ENCODE peak calls at places on chromosome 17, in seven cellular contexts. One of them, this sample, is unnamed.

GRCh38 chr17:5506307-5506706 is 19.9 kb downstream of the MIS12 start:
- DNase-seq in HepG2: no peak
- DNase-seq in A549: no peak
- DNase-seq in H1: no peak
- DNase-seq in K562: no peak
- DNase-seq in SK-N-SH: no peak
- DNase-seq in HCT116: no peak
- DNase-seq in this sample: no peak

GRCh38 chr17:50169121-50169764 is 3.4 kb downstream of the SGCA start:
- DNase-seq in HCT116: peak; percentile 78
- DNase-seq in A549: peak; percentile 85
- DNase-seq in H1: peak; percentile 73
- DNase-seq in HepG2: peak; percentile 69
- DNase-seq in SK-N-SH: peak; percentile 90
- DNase-seq in K562: peak; percentile 76
- DNase-seq in this sample: peak; percentile 65

GRCh38 chr17:57875109-57876022 is 25.5 kb upstream of the MRPS23 start:
- DNase-seq in H1: peak; percentile 71
- DNase-seq in HepG2: peak; percentile 93
- DNase-seq in A549: peak; percentile 96
- DNase-seq in SK-N-SH: peak; percentile 70
- DNase-seq in HCT116: peak; percentile 90
- DNase-seq in K562: peak; percentile 68
- DNase-seq in this sample: peak; percentile 98

GRCh38 chr17:79801156-79802038 is 4.5 kb upstream of the CBX8 start:
- DNase-seq in K562: no peak
- DNase-seq in HCT116: peak; percentile 45
- DNase-seq in HepG2: no peak
- DNase-seq in H1: no peak
- DNase-seq in SK-N-SH: no peak
- DNase-seq in A549: no peak
- DNase-seq in this sample: no peak

GRCh38 chr17:51507444-51507843 is 247.1 kb downstream of the UTP18 start:
- DNase-seq in H1: no peak
- DNase-seq in K562: no peak
- DNase-seq in SK-N-SH: no peak
- DNase-seq in HepG2: no peak
- DNase-seq in HCT116: no peak
- DNase-seq in A549: no peak
- DNase-seq in this sample: no peak

GRCh38 chr17:42058018-42058417 is 7.6 kb upstream of the C17orf113 start:
- DNase-seq in HCT116: no peak
- DNase-seq in SK-N-SH: no peak
- DNase-seq in A549: no peak
- DNase-seq in H1: no peak
- DNase-seq in K562: no peak
- DNase-seq in HepG2: no peak
- DNase-seq in this sample: no peak

GRCh38 chr17:61584866-61585265 is 6.2 kb downstream of the NACA2 start:
- DNase-seq in HCT116: no peak
- DNase-seq in HepG2: no peak
- DNase-seq in SK-N-SH: peak; percentile 29
- DNase-seq in H1: no peak
- DNase-seq in A549: no peak
- DNase-seq in K562: no peak
- DNase-seq in this sample: no peak

GRCh38 chr17:70848785-70849184 is 679.5 kb downstream of the KCNJ2 start:
- DNase-seq in A549: no peak
- DNase-seq in HCT116: no peak
- DNase-seq in K562: no peak
- DNase-seq in SK-N-SH: no peak
- DNase-seq in HepG2: no peak
- DNase-seq in H1: no peak
- DNase-seq in this sample: no peak

GRCh38 chr17:42519546-42520444 is 16.2 kb upstream of the NAGLU start:
- DNase-seq in HepG2: peak; percentile 90
- DNase-seq in HCT116: peak; percentile 92
- DNase-seq in K562: no peak
- DNase-seq in A549: peak; percentile 95
- DNase-seq in H1: peak; percentile 59
- DNase-seq in SK-N-SH: no peak
- DNase-seq in this sample: peak; percentile 98

GRCh38 chr17:37276475-37276874 is 99.3 kb upstream of the C17orf78 start:
- DNase-seq in HepG2: no peak
- DNase-seq in H1: no peak
- DNase-seq in A549: peak; percentile 40
- DNase-seq in HCT116: no peak
- DNase-seq in SK-N-SH: no peak
- DNase-seq in K562: no peak
- DNase-seq in this sample: no peak

GRCh38 chr17:73404246-73404645 is 92.4 kb upstream of the CDC42EP4 start:
- DNase-seq in H1: no peak
- DNase-seq in K562: no peak
- DNase-seq in HCT116: no peak
- DNase-seq in SK-N-SH: no peak
- DNase-seq in HepG2: no peak
- DNase-seq in A549: no peak
- DNase-seq in this sample: no peak

GRCh38 chr17:20010886-20011402 is 1.8 kb downstream of the SPECC1 start:
- DNase-seq in HepG2: no peak
- DNase-seq in K562: no peak
- DNase-seq in A549: no peak
- DNase-seq in HCT116: no peak
- DNase-seq in SK-N-SH: no peak
- DNase-seq in H1: no peak
- DNase-seq in this sample: no peak
- H3K4me2 ChIP-seq in HepG2: no peak overlapping the region
- H3K4me2 ChIP-seq in K562: peak overlapping the region; percentile 67
- H3K4me2 ChIP-seq in A549: peak overlapping the region; percentile 91
- H3K4me2 ChIP-seq in HCT116: peak overlapping the region; percentile 91
- H3K4me2 ChIP-seq in SK-N-SH: no peak overlapping the region
- H3K4me2 ChIP-seq in H1: no peak overlapping the region
- H3K4me2 ChIP-seq in this sample: no peak overlapping the region

DNA sequence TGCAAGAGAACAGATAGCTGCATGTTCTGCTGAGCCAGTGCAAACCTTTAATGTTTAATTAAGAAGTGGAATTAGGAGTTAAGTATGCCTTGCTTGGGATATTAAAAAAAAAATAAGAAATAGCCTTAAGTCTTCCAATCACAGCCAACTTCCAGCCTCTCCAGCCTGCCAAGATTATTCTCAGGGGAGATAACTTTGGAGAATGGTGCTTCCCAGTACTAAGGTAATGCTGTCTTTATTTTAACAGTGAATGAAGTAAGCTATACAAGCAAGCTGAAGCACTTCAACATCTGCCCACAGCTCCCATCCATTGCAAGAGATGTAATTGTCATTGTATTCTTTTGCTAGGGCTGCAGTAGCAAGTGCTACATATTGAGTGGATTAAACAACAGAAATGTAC is 389.5 kb upstream of the ASIC2 start:
- DNase-seq in HepG2: no peak
- DNase-seq in K562: no peak
- DNase-seq in H1: no peak
- DNase-seq in A549: no peak
- DNase-seq in HCT116: no peak
- DNase-seq in SK-N-SH: no peak
- DNase-seq in this sample: no peak
- TF ChIP-seq MAX in HepG2: no peak
- TF ChIP-seq MAX in K562: no peak
- TF ChIP-seq MAX in H1: no peak
- TF ChIP-seq MAX in A549: no peak
- TF ChIP-seq MAX in HCT116: no peak
- TF ChIP-seq MAX in SK-N-SH: no peak
- TF ChIP-seq MAX in this sample: no peak

GRCh38 chr17:81731271-81731670 is 19.2 kb downstream of the SLC25A10 start:
- DNase-seq in H1: no peak
- DNase-seq in HepG2: no peak
- DNase-seq in A549: no peak
- DNase-seq in HCT116: no peak
- DNase-seq in SK-N-SH: no peak
- DNase-seq in K562: no peak
- DNase-seq in this sample: no peak
- H3K4me2 ChIP-seq in H1: no peak overlapping the region
- H3K4me2 ChIP-seq in HepG2: no peak overlapping the region
- H3K4me2 ChIP-seq in A549: no peak overlapping the region
- H3K4me2 ChIP-seq in HCT116: no peak overlapping the region
- H3K4me2 ChIP-seq in SK-N-SH: no peak overlapping the region
- H3K4me2 ChIP-seq in K562: no peak overlapping the region
- H3K4me2 ChIP-seq in this sample: no peak overlapping the region

GRCh38 chr17:33686171-33686570 is 393.1 kb upstream of the ASIC2 start:
- DNase-seq in HCT116: no peak
- DNase-seq in SK-N-SH: peak; percentile 32
- DNase-seq in A549: peak; percentile 28
- DNase-seq in K562: peak; percentile 77
- DNase-seq in H1: peak; percentile 77
- DNase-seq in HepG2: no peak
- DNase-seq in this sample: no peak
- TF ChIP-seq MAX in HCT116: no peak
- TF ChIP-seq MAX in SK-N-SH: no peak
- TF ChIP-seq MAX in A549: no peak
- TF ChIP-seq MAX in K562: no peak
- TF ChIP-seq MAX in H1: no peak
- TF ChIP-seq MAX in HepG2: no peak
- TF ChIP-seq MAX in this sample: no peak

GRCh38 chr17:78014651-78015050 is 56.1 kb downstream of the TNRC6C start:
- DNase-seq in SK-N-SH: peak; percentile 45
- DNase-seq in HCT116: no peak
- DNase-seq in HepG2: no peak
- DNase-seq in A549: no peak
- DNase-seq in K562: no peak
- DNase-seq in H1: no peak
- DNase-seq in this sample: no peak
- H3K4me2 ChIP-seq in SK-N-SH: no peak overlapping the region
- H3K4me2 ChIP-seq in HCT116: no peak overlapping the region
- H3K4me2 ChIP-seq in HepG2: no peak overlapping the region
- H3K4me2 ChIP-seq in A549: no peak overlapping the region
- H3K4me2 ChIP-seq in K562: no peak overlapping the region
- H3K4me2 ChIP-seq in H1: no peak overlapping the region
- H3K4me2 ChIP-seq in this sample: no peak overlapping the region

DNA sequence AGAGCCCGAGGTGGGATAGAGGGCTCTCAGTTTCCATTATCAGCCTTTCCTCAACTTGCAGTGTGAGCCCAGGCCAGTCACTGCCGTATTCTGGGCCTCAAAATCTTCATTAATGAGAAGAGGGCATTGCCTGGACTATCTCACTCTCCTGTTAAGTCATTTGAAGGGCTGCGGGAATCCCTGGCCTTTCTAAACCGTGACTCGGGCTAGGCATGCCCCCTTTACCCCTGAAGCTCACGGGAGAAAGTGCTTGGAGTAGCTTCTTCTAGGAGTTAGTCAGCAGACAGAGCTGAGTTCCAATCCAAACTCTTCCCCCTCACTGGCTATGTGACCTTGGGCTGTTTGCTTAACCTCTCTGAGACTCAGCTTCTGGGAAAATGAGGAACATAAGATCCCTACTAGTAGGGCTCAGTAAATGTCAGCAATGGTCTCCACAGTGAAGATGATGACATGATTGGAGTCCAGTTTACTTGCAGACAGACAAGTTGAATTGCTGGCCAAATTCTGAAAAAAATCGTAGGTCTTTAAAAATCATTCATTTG is 5.7 kb upstream of the B9D1 start:
- DNase-seq in HCT116: no peak
- DNase-seq in A549: no peak
- DNase-seq in H1: no peak
- DNase-seq in K562: no peak
- DNase-seq in HepG2: no peak
- DNase-seq in SK-N-SH: no peak
- DNase-seq in this sample: no peak
- TF ChIP-seq MAX in HCT116: no peak
- TF ChIP-seq MAX in A549: no peak
- TF ChIP-seq MAX in H1: no peak
- TF ChIP-seq MAX in K562: no peak
- TF ChIP-seq MAX in HepG2: no peak
- TF ChIP-seq MAX in SK-N-SH: no peak
- TF ChIP-seq MAX in this sample: no peak

GRCh38 chr17:47843391-47843730 is 2.3 kb upstream of the SCRN2 start:
- DNase-seq in A549: no peak
- DNase-seq in H1: no peak
- DNase-seq in SK-N-SH: no peak
- DNase-seq in K562: no peak
- DNase-seq in HepG2: no peak
- DNase-seq in HCT116: no peak
- DNase-seq in this sample: no peak

GRCh38 chr17:47846741-47847340 is 4.1 kb downstream of the SP6 start:
- DNase-seq in HepG2: no peak
- DNase-seq in H1: peak; percentile 78
- DNase-seq in K562: no peak
- DNase-seq in HCT116: no peak
- DNase-seq in SK-N-SH: no peak
- DNase-seq in A549: no peak
- DNase-seq in this sample: no peak

GRCh38 chr17:47841488-47842308 is 625 bp upstream of the SCRN2 start:
- DNase-seq in A549: no peak
- DNase-seq in HepG2: no peak
- DNase-seq in SK-N-SH: no peak
- DNase-seq in K562: no peak
- DNase-seq in HCT116: no peak
- DNase-seq in H1: no peak
- DNase-seq in this sample: no peak

GRCh38 chr17:47844814-47845453 is 3.9 kb upstream of the SCRN2 start:
- DNase-seq in HCT116: no peak
- DNase-seq in SK-N-SH: peak; percentile 68
- DNase-seq in HepG2: no peak
- DNase-seq in H1: no peak
- DNase-seq in K562: peak; percentile 28
- DNase-seq in A549: no peak
- DNase-seq in this sample: no peak

GRCh38 chr17:47844230-47844629 is 3.2 kb upstream of the SCRN2 start:
- DNase-seq in HepG2: peak; percentile 73
- DNase-seq in A549: no peak
- DNase-seq in K562: peak; percentile 37
- DNase-seq in H1: no peak
- DNase-seq in HCT116: no peak
- DNase-seq in SK-N-SH: no peak
- DNase-seq in this sample: no peak
- H3K4me2 ChIP-seq in HepG2: peak overlapping the region; percentile 89
- H3K4me2 ChIP-seq in A549: no peak overlapping the region
- H3K4me2 ChIP-seq in K562: no peak overlapping the region
- H3K4me2 ChIP-seq in H1: no peak overlapping the region
- H3K4me2 ChIP-seq in HCT116: no peak overlapping the region
- H3K4me2 ChIP-seq in SK-N-SH: no peak overlapping the region
- H3K4me2 ChIP-seq in this sample: no peak overlapping the region

GRCh38 chr17:78412403-78412802 is 34.0 kb downstream of the PGS1 start:
- DNase-seq in HepG2: no peak
- DNase-seq in K562: peak; percentile 58
- DNase-seq in HCT116: no peak
- DNase-seq in H1: no peak
- DNase-seq in SK-N-SH: peak; percentile 58
- DNase-seq in A549: peak; percentile 51
- DNase-seq in this sample: no peak
- TF ChIP-seq MAX in HepG2: no peak
- TF ChIP-seq MAX in K562: no peak
- TF ChIP-seq MAX in HCT116: no peak
- TF ChIP-seq MAX in H1: no peak
- TF ChIP-seq MAX in SK-N-SH: no peak
- TF ChIP-seq MAX in A549: no peak
- TF ChIP-seq MAX in this sample: no peak